ENCODE peak calls at places on chromosomes 7 and 10, in eight cellular contexts. Y, B, P, S, Z, A, J and M are unnamed samples.

GRCh38 chr7:14199336-14199735 is 209.9 kb upstream of the ETV1 start:
- DNase-seq in J (no peak), P (no peak), B (no peak), S (no peak), Z (no peak), Y (no peak), A (no peak), M (no peak)

GRCh38 chr7:28565990-28566389 is 153.7 kb downstream of the CREB5 start:
- DNase-seq in S (no peak), A (no peak), J (no peak), Y (peak), B (no peak), P (no peak), Z (no peak), M (no peak)

GRCh38 chr7:128890306-128891109 is 20.0 kb downstream of the KCP start:
- DNase-seq in J (no peak), Z (peak), A (peak), S (peak), B (no peak), P (no peak), Y (no peak), M (peak)

GRCh38 chr7:27339478-27339877 is 96.9 kb downstream of the EVX1 start:
- DNase-seq in J (no peak), B (no peak), A (no peak), Z (no peak), S (no peak), Y (no peak), P (no peak), M (no peak)

GRCh38 chr10:124722812-124723783 is 21.1 kb downstream of the FAM53B start:
- DNase-seq in Z (no peak), A (peak), B (no peak), J (peak), Y (no peak), P (no peak), S (peak), M (peak)

GRCh38 chr7:135994466-135995205 is 17.5 kb upstream of the MTPN start:
- DNase-seq in Y (peak), Z (peak), B (no peak), J (no peak), S (no peak), A (no peak), P (no peak), M (no peak)

GRCh38 chr7:8277394-8277982 is 15.5 kb upstream of the ICA1 start:
- DNase-seq in P (no peak), A (no peak), Y (no peak), B (no peak), S (no peak), J (no peak), Z (peak), M (no peak)

GRCh38 chr10:4981722-4982471 is 18.7 kb downstream of the AKR1C1 start:
- DNase-seq in B (peak), A (no peak), J (no peak), Z (peak), S (peak), P (peak), Y (peak), M (no peak)

GRCh38 chr7:105656922-105657521 is 75.7 kb upstream of the EFCAB10 start:
- DNase-seq in Y (no peak), Z (peak), S (peak), P (peak), B (no peak), A (no peak), J (peak), M (peak)

GRCh38 chr10:48406204-48406603 is 99.7 kb downstream of the MAPK8 start:
- DNase-seq in B (no peak), Z (peak), A (no peak), J (no peak), P (no peak), S (no peak), Y (peak), M (no peak)

GRCh38 chr10:16745061-16745460 is 72.2 kb downstream of the RSU1 start:
- DNase-seq in B (no peak), S (no peak), Y (no peak), Z (no peak), J (no peak), A (no peak), P (no peak), M (no peak)

GRCh38 chr7:29429421-29429820 is 134.2 kb upstream of the PRR15 start:
- DNase-seq in P (no peak), B (no peak), S (no peak), Y (no peak), Z (no peak), A (no peak), J (no peak), M (no peak)

GRCh38 chr10:23314835-23315239 is 29.8 kb downstream of the C10orf67 start:
- DNase-seq in J (peak), B (peak), Y (peak), Z (peak), P (peak), S (peak), A (no peak), M (no peak)

GRCh38 chr10:103630156-103630555 is 136.7 kb downstream of the NEURL1 start:
- DNase-seq in S (no peak), Z (no peak), A (no peak), J (no peak), Y (no peak), B (no peak), P (no peak), M (peak)

GRCh38 chr7:73606801-73607691 is 17.3 kb downstream of the MLXIPL start:
- DNase-seq in S (peak), P (no peak), Z (peak), Y (peak), A (peak), J (peak), B (peak), M (no peak)

GRCh38 chr10:58675321-58675720 is 162.6 kb downstream of the BICC1 start:
- DNase-seq in Y (no peak), J (no peak), A (no peak), Z (no peak), S (no peak), B (no peak), P (no peak), M (no peak)

GRCh38 chr10:72567884-72568283 is 58.0 kb downstream of the MICU1 start:
- DNase-seq in A (no peak), J (no peak), S (no peak), P (no peak), B (no peak), Z (peak), Y (no peak), M (no peak)

GRCh38 chr7:150737265-150738055 is at the start of gene GIMAP5:
- DNase-seq in A (peak), Z (no peak), J (peak), P (peak), Y (no peak), S (no peak), B (peak), M (no peak)
- TF ChIP-seq POLR2A in A (no peak), Z (no peak), J (peak), P (no peak), Y (no peak), S (peak), B (peak), M (no peak)

GRCh38 chr10:68600041-68600778 is 40.1 kb downstream of the TET1 start:
- DNase-seq in P (peak), B (peak), Y (peak), A (peak), S (peak), J (peak), Z (peak), M (peak)

GRCh38 chr10:68601490-68602265 is 41.5 kb downstream of the TET1 start:
- DNase-seq in P (no peak), Z (no peak), S (no peak), Y (no peak), A (no peak), B (no peak), J (no peak), M (no peak)

GRCh38 chr10:68597407-68597806 is 37.3 kb downstream of the TET1 start:
- DNase-seq in S (no peak), A (no peak), J (no peak), Y (no peak), B (no peak), Z (no peak), P (no peak), M (no peak)

GRCh38 chr10:68599754-68600040 is 39.6 kb downstream of the TET1 start:
- DNase-seq in A (no peak), B (no peak), J (no peak), S (no peak), Z (no peak), Y (no peak), P (no peak), M (no peak)

GRCh38 chr10:68598978-68599753 is 39.0 kb downstream of the TET1 start:
- DNase-seq in B (peak), Z (no peak), A (peak), S (peak), P (peak), Y (peak), J (no peak), M (peak)
- TF ChIP-seq POLR2A in B (no peak), Z (no peak), A (no peak), S (no peak), P (no peak), Y (no peak), J (no peak), M (no peak)

GRCh38 chr10:10845826-10846225 is 171.8 kb upstream of the CELF2 start:
- DNase-seq in A (no peak), B (no peak), J (no peak), S (no peak), Y (no peak), Z (no peak), P (no peak), M (no peak)
- TF ChIP-seq POLR2A in A (no peak), B (no peak), J (no peak), S (no peak), Y (no peak), Z (no peak), P (no peak), M (no peak)

DNA sequence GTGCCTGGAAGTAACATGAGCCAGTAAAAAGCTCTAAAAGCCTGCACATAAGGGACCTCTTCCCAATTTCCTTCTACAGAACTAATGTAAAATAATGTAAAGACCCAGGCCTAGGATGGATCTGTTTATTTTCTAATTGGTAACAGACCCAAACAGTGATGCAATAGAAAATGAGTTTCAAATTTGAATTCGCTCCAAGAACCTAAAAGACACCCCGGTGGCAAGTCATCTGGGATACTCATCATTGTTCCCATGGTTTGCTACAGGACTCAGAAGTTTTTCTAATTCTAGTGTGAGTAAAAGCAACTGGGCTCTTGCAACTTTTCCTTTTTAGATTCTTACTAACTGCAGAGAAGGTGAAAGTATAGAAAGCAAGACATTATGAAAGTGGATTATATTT is 271.3 kb upstream of the CACNA2D1 start:
- DNase-seq in P (no peak), S (no peak), J (no peak), Z (no peak), A (no peak), B (no peak), Y (peak), M (no peak)
- TF ChIP-seq POLR2A in P (no peak), S (no peak), J (no peak), Z (no peak), A (no peak), B (no peak), Y (no peak), M (no peak)

GRCh38 chr10:50520115-50520514 is 103.6 kb downstream of the SGMS1 start:
- DNase-seq in P (no peak), B (no peak), Y (no peak), S (no peak), A (no peak), J (no peak), Z (no peak), M (no peak)
- TF ChIP-seq POLR2A in P (no peak), B (no peak), Y (no peak), S (no peak), A (no peak), J (no peak), Z (no peak), M (no peak)